ENCODE peak calls at places on chromosomes 5 and 9, in five cellular contexts. G is NCI-H1105, X is RCC 7860, C is fibroblast of the aortic adventitia, Q is stromal cell of bone marrow. J is an unnamed sample.

GRCh38 chr9:68515304-68516017 is 25.2 kb downstream of the TMEM252 start:
- DNase-seq in G (no peak), X (no peak), C (peak), Q (peak), J (no peak)

GRCh38 chr5:152736906-152737305 is 331.8 kb upstream of the NMUR2 start:
- DNase-seq in G (no peak), X (no peak), C (no peak), Q (no peak), J (no peak)

GRCh38 chr9:126957687-126958053 is 43.1 kb downstream of the RALGPS1 start:
- DNase-seq in G (no peak), X (peak), C (peak), Q (no peak), J (no peak)

GRCh38 chr9:133347515-133347984 is 381 bp downstream of the MED22 start:
- DNase-seq in G (no peak), X (no peak), C (peak), Q (no peak), J (peak)

GRCh38 chr5:134003064-134003956 is 1.5 kb downstream of the VDAC1 start:
- DNase-seq in G (no peak), X (no peak), C (no peak), Q (no peak), J (no peak)

GRCh38 chr5:6715758-6716633 is 2.8 kb downstream of the TENT4A start:
- DNase-seq in G (no peak), X (no peak), C (no peak), Q (no peak), J (no peak)

GRCh38 chr9:928363-929042 is 48.0 kb upstream of the DMRT3 start:
- DNase-seq in G (no peak), X (peak), C (no peak), Q (no peak), J (no peak)

GRCh38 chr5:181223729-181224389 is 778 bp downstream of the TRIM41 start:
- DNase-seq in G (no peak), X (no peak), C (no peak), Q (no peak), J (no peak)

GRCh38 chr5:75091597-75091996 is 39.2 kb upstream of the GCNT4 start:
- DNase-seq in G (no peak), X (no peak), C (no peak), Q (no peak), J (no peak)

GRCh38 chr9:126676685-126677143 is 63.0 kb downstream of the LMX1B start:
- DNase-seq in G (no peak), X (no peak), C (no peak), Q (no peak), J (no peak)

GRCh38 chr9:129888085-129888808 is 53.0 kb downstream of the USP20 start:
- DNase-seq in G (no peak), X (no peak), C (no peak), Q (no peak), J (peak)

GRCh38 chr5:132082329-132083023 is 8.9 kb downstream of the CSF2 start:
- DNase-seq in G (no peak), X (no peak), C (no peak), Q (no peak), J (no peak)

GRCh38 chr5:72653586-72653985 is 146.4 kb upstream of the ZNF366 start:
- DNase-seq in G (no peak), X (no peak), C (no peak), Q (no peak), J (no peak)

GRCh38 chr9:118570076-118570475 is 799.2 kb downstream of the BRINP1 start:
- DNase-seq in G (no peak), X (no peak), C (no peak), Q (no peak), J (no peak)

GRCh38 chr9:137672907-137673791 is 54.3 kb downstream of the EHMT1 start:
- DNase-seq in G (peak), X (peak), C (peak), Q (peak), J (peak)

GRCh38 chr9:91921371-91921770 is 28.7 kb downstream of the ROR2 start:
- DNase-seq in G (no peak), X (no peak), C (no peak), Q (no peak), J (no peak)

GRCh38 chr9:91820126-91820750 is 129.8 kb downstream of the ROR2 start:
- DNase-seq in G (no peak), X (no peak), C (no peak), Q (no peak), J (no peak)

GRCh38 chr5:129177451-129177850 is 82.9 kb downstream of the ISOC1 start:
- DNase-seq in G (no peak), X (no peak), C (no peak), Q (no peak), J (no peak)

GRCh38 chr5:10354048-10354872 is 765 bp downstream of the MARCHF6 start:
- DNase-seq in G (peak), X (peak), C (peak), Q (no peak), J (peak)

GRCh38 chr9:19020886-19021285 is 12.1 kb downstream of the SAXO1 start:
- DNase-seq in G (no peak), X (no peak), C (no peak), Q (no peak), J (no peak)

GRCh38 chr5:120600639-120601038 is 136.5 kb downstream of the PRR16 start:
- DNase-seq in G (no peak), X (no peak), C (no peak), Q (no peak), J (no peak)

GRCh38 chr5:158809310-158809709 is 290.4 kb downstream of the EBF1 start:
- DNase-seq in G (no peak), X (no peak), C (no peak), Q (no peak), J (no peak)

GRCh38 chr5:94248175-94248875 is 370.1 kb downstream of the KIAA0825 start:
- DNase-seq in G (no peak), X (no peak), C (no peak), Q (no peak), J (no peak)